ENCODE peak calls at places on chromosomes 6 and 20, in six cellular contexts. U is GM13977; D is activated CD4-positive, alpha-beta memory T cell treated with anti-CD3 and anti-CD28 coated beads, Interleukin-2, amount 10 ng/mL, durations not matched to agents 7 days and 5 days; Y is natural killer cell; O is lower lobe of right lung; C is activated B cell treated with CpG ODN at 0.5 μM for 24 hours. S is an unnamed sample.

GRCh38 chr6:88006559-88006958 is 41.1 kb upstream of the SPACA1 start:
- DNase-seq in U (no peak), D (no peak), Y (no peak), O (no peak), C (no peak), S (no peak)

GRCh38 chr6:134080171-134080795 is 27.9 kb upstream of the SLC2A12 start:
- DNase-seq in U (no peak), D (no peak), Y (no peak), O (no peak), C (no peak), S (no peak)

GRCh38 chr6:139676718-139677117 is 302.3 kb upstream of the CITED2 start:
- DNase-seq in U (no peak), D (no peak), Y (no peak), O (no peak), C (no peak), S (no peak)

GRCh38 chr6:166958926-166959861 is 2.8 kb upstream of the RNASET2 start:
- DNase-seq in U (no peak), D (peak; percentile 64), Y (peak; percentile 35), O (no peak), C (peak; percentile 30), S (peak; percentile 77)

GRCh38 chr6:15406452-15406851 is 160.6 kb downstream of the JARID2 start:
- DNase-seq in U (no peak), D (no peak), Y (no peak), O (no peak), C (no peak), S (no peak)

GRCh38 chr6:156612361-156612760 is 164.8 kb upstream of the ARID1B start:
- DNase-seq in U (no peak), D (no peak), Y (no peak), O (no peak), C (no peak), S (no peak)

GRCh38 chr20:33667245-33668086 is 723 bp downstream of the ACTL10 start:
- DNase-seq in U (no peak), D (peak; percentile 83), Y (peak; percentile 80), O (peak; percentile 69), C (peak; percentile 76), S (no peak)

GRCh38 chr6:107264357-107264831 is 149.1 kb upstream of the BEND3 start:
- DNase-seq in U (no peak), D (no peak), Y (no peak), O (no peak), C (no peak), S (no peak)

GRCh38 chr6:31794294-31794865 is 1.2 kb downstream of the VARS1 start:
- DNase-seq in U (peak; percentile 44), D (no peak), Y (no peak), O (no peak), C (no peak), S (no peak)